ENCODE peak calls at places on chromosomes 4 and X, in seven cellular contexts. J, G, M, T, Q, F and L are unnamed samples.

GRCh38 chr4:94527556-94528233 is 76.0 kb downstream of the PDLIM5 start:
- DNase-seq in M (no peak), T (no peak), Q (no peak), F (no peak), G (no peak), J (no peak), L (no peak)

GRCh38 chrX:11164433-11164832 is 53.3 kb downstream of the HCCS start:
- DNase-seq in Q (no peak), J (no peak), T (no peak), M (no peak), F (no peak), G (no peak), L (no peak)

GRCh38 chrX:130051176-130051845 is 59.0 kb downstream of the ELF4 start:
- DNase-seq in Q (no peak), G (no peak), F (peak; percentile 86), M (no peak), J (no peak), T (no peak), L (no peak)

GRCh38 chrX:137031517-137032377 is 2.0 kb downstream of the GPR101 start:
- DNase-seq in Q (peak; percentile 51), T (peak; percentile 10), F (no peak), M (no peak), G (peak; percentile 58), J (peak; percentile 61), L (no peak)

GRCh38 chrX:48802813-48803261 is 970 bp downstream of the HDAC6 start:
- DNase-seq in Q (peak; percentile 1), T (no peak), G (peak; percentile 8), M (no peak), F (no peak), J (no peak), L (no peak)

GRCh38 chrX:104018126-104018525 is 4.6 kb upstream of the H2BW1 start:
- DNase-seq in F (no peak), M (no peak), T (peak; percentile 8), Q (no peak), J (no peak), G (no peak), L (no peak)

GRCh38 chr4:143344011-143344410 is 7.3 kb downstream of the GAB1 start:
- DNase-seq in Q (no peak), G (no peak), T (no peak), J (no peak), F (no peak), M (no peak), L (no peak)

GRCh38 chr4:157509286-157509685 is 288.8 kb downstream of the GRIA2 start:
- DNase-seq in T (no peak), F (no peak), Q (no peak), J (no peak), G (no peak), M (no peak), L (no peak)

GRCh38 chr4:76341063-76341462 is 34.5 kb downstream of the STBD1 start:
- DNase-seq in F (no peak), T (peak; percentile 77), J (no peak), G (no peak), Q (peak; percentile 88), M (no peak), L (no peak)

GRCh38 chr4:37802068-37802666 is 24.3 kb upstream of the PGM2 start:
- DNase-seq in F (peak; percentile 77), M (no peak), J (peak; percentile 80), G (peak; percentile 84), Q (peak; percentile 55), T (peak; percentile 60), L (peak; percentile 15)

GRCh38 chr4:19399001-19399400 is 852.7 kb upstream of the SLIT2 start:
- DNase-seq in G (no peak), Q (peak; percentile 2), M (no peak), T (peak; percentile 68), J (no peak), F (no peak), L (no peak)

GRCh38 chr4:53905935-53906377 is 158.4 kb downstream of the CHIC2 start:
- DNase-seq in J (peak; percentile 65), F (no peak), T (peak; percentile 78), G (peak; percentile 86), Q (peak; percentile 88), M (no peak), L (peak; percentile 29)

GRCh38 chr4:1561286-1561990 is 122.7 kb downstream of the FAM53A start:
- DNase-seq in J (no peak), G (no peak), F (no peak), M (no peak), Q (no peak), T (no peak), L (no peak)

GRCh38 chr4:1307951-1308735 is 18.5 kb downstream of the MAEA start:
- DNase-seq in F (no peak), T (no peak), J (peak; percentile 25), M (no peak), G (no peak), Q (no peak), L (no peak)

DNA sequence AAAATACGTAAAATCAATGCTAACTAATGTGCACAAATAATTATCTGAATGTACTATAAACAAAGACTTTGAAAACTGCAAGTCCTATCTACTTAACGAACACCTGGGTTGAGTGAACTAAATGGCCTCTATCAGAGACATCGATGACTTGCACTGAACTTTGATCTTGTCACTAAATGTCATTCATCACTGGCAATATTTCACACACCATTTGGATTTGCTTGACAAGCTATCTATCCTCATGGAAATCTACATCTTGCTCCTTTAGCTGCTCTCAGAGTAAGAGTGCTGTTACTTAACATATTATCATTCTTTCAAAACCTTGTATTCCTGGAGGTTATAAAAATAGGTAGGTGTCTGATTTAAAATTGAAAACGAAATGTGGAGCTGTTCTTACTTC is 289.3 kb downstream of the TLL1 start:
- DNase-seq in J (no peak), Q (no peak), M (no peak), T (no peak), G (no peak), F (no peak), L (no peak)
- H3K9ac ChIP-seq in J (no peak overlapping the region), Q (no peak overlapping the region), M (no peak overlapping the region), T (no peak overlapping the region), G (no peak overlapping the region), F (no peak overlapping the region), L (no peak overlapping the region)

GRCh38 chrX:77694491-77694890 is 91.5 kb downstream of the ATRX start:
- DNase-seq in Q (no peak), G (no peak), J (no peak), F (no peak), T (no peak), M (no peak), L (no peak)
- H3K18ac ChIP-seq in Q (no peak overlapping the region), G (no peak overlapping the region), J (no peak overlapping the region), F (no peak overlapping the region), T (no peak overlapping the region), M (no peak overlapping the region), L (no peak overlapping the region)

GRCh38 chr4:140253556-140254027 is 99.6 kb upstream of the MAML3 start:
- DNase-seq in G (no peak), T (no peak), M (no peak), F (no peak), J (no peak), Q (no peak), L (no peak)
- H3K9ac ChIP-seq in G (peak overlapping the region; percentile 19), T (no peak overlapping the region), M (no peak overlapping the region), F (no peak overlapping the region), J (no peak overlapping the region), Q (peak overlapping the region; percentile 64), L (no peak overlapping the region)

DNA sequence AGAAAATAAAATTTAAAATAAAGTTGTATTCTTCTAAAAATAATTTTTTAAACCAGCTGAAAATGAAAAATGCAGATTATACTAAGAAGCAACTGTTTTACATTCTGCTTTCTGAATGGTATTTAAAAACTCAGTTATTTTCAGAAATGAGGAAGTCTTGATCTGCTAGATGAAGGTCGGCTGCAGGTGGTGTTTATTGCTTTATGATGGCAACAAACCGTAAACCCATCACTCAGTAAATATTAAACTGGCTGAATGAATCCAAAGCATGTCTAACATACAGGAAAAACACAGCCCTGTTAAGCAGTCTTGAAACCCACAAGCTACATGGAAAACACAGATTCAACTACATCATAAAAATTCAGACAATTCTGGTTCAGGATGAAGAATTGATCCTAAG is 29.3 kb downstream of the DYNLT3 start:
- DNase-seq in T (no peak), M (no peak), J (no peak), Q (no peak), F (no peak), G (no peak), L (no peak)
- H3K18ac ChIP-seq in T (no peak overlapping the region), M (no peak overlapping the region), J (no peak overlapping the region), Q (no peak overlapping the region), F (no peak overlapping the region), G (no peak overlapping the region), L (no peak overlapping the region)